ENCODE peak calls at places on chromosomes 13 and 19, in eight cellular contexts. One of them, this sample, is unnamed.
A peak's percentile ranks its signal among the peaks of the same experiment; 100 is the strongest.

GRCh38 chr19:48806518-48806817 is 4.4 kb downstream of the BCAT2 start:
- DNase-seq in GM23338: peak; percentile 94
- DNase-seq in PC-3: no peak
- DNase-seq in OCI-LY7: no peak
- DNase-seq in neural progenitor cell: peak; percentile 84
- DNase-seq in MM.1S: peak; percentile 47
- DNase-seq in GM23248: no peak
- DNase-seq in hepatocyte: no peak
- DNase-seq in this sample: no peak

GRCh38 chr19:55105237-55105636 is 12.2 kb downstream of the PPP1R12C start:
- DNase-seq in GM23338: no peak
- DNase-seq in PC-3: no peak
- DNase-seq in OCI-LY7: no peak
- DNase-seq in neural progenitor cell: no peak
- DNase-seq in MM.1S: no peak
- DNase-seq in GM23248: no peak
- DNase-seq in hepatocyte: no peak
- DNase-seq in this sample: no peak

GRCh38 chr13:27917121-27917947 is 2.5 kb upstream of the PDX1 start:
- DNase-seq in GM23338: peak; percentile 67
- DNase-seq in PC-3: no peak
- DNase-seq in OCI-LY7: no peak
- DNase-seq in neural progenitor cell: peak; percentile 52
- DNase-seq in MM.1S: no peak
- DNase-seq in GM23248: no peak
- DNase-seq in hepatocyte: no peak
- DNase-seq in this sample: no peak

GRCh38 chr13:88429862-88430261 is 758.7 kb downstream of the SLITRK5 start:
- DNase-seq in GM23338: no peak
- DNase-seq in PC-3: no peak
- DNase-seq in OCI-LY7: no peak
- DNase-seq in neural progenitor cell: no peak
- DNase-seq in MM.1S: no peak
- DNase-seq in GM23248: no peak
- DNase-seq in hepatocyte: no peak
- DNase-seq in this sample: no peak

GRCh38 chr13:73341748-73342147 is 282.9 kb downstream of the KLF5 start:
- DNase-seq in GM23338: peak; percentile 41
- DNase-seq in PC-3: peak; percentile 46
- DNase-seq in OCI-LY7: no peak
- DNase-seq in neural progenitor cell: no peak
- DNase-seq in MM.1S: no peak
- DNase-seq in GM23248: peak; percentile 81
- DNase-seq in hepatocyte: no peak
- DNase-seq in this sample: no peak

GRCh38 chr13:50650936-50651638 is 192.4 kb downstream of the DLEU7 start:
- DNase-seq in GM23338: no peak
- DNase-seq in PC-3: no peak
- DNase-seq in OCI-LY7: peak; percentile 67
- DNase-seq in neural progenitor cell: no peak
- DNase-seq in MM.1S: peak; percentile 21
- DNase-seq in GM23248: peak; percentile 19
- DNase-seq in hepatocyte: peak; percentile 14
- DNase-seq in this sample: no peak

GRCh38 chr13:80584306-80584705 is 243.4 kb upstream of the SPRY2 start:
- DNase-seq in GM23338: no peak
- DNase-seq in PC-3: no peak
- DNase-seq in OCI-LY7: no peak
- DNase-seq in neural progenitor cell: no peak
- DNase-seq in MM.1S: no peak
- DNase-seq in GM23248: no peak
- DNase-seq in hepatocyte: no peak
- DNase-seq in this sample: no peak

GRCh38 chr19:39218230-39219007 is 14.4 kb upstream of the SYCN start:
- DNase-seq in GM23338: no peak
- DNase-seq in PC-3: no peak
- DNase-seq in OCI-LY7: no peak
- DNase-seq in neural progenitor cell: no peak
- DNase-seq in MM.1S: no peak
- DNase-seq in GM23248: no peak
- DNase-seq in hepatocyte: no peak
- DNase-seq in this sample: no peak

GRCh38 chr19:41934849-41935374 is 6.7 kb upstream of the ERFL start:
- DNase-seq in GM23338: peak; percentile 92
- DNase-seq in PC-3: peak; percentile 65
- DNase-seq in OCI-LY7: peak; percentile 85
- DNase-seq in neural progenitor cell: peak; percentile 88
- DNase-seq in MM.1S: peak; percentile 55
- DNase-seq in GM23248: peak; percentile 60
- DNase-seq in hepatocyte: peak; percentile 82
- DNase-seq in this sample: peak; percentile 43

GRCh38 chr13:45445053-45445452 is 19.7 kb upstream of the COG3 start:
- DNase-seq in GM23338: no peak
- DNase-seq in PC-3: no peak
- DNase-seq in OCI-LY7: no peak
- DNase-seq in neural progenitor cell: no peak
- DNase-seq in MM.1S: no peak
- DNase-seq in GM23248: no peak
- DNase-seq in hepatocyte: no peak
- DNase-seq in this sample: no peak

GRCh38 chr19:3281026-3281425 is 56.6 kb downstream of the CELF5 start:
- DNase-seq in GM23338: no peak
- DNase-seq in PC-3: no peak
- DNase-seq in OCI-LY7: no peak
- DNase-seq in neural progenitor cell: no peak
- DNase-seq in MM.1S: no peak
- DNase-seq in GM23248: no peak
- DNase-seq in hepatocyte: no peak
- DNase-seq in this sample: no peak

GRCh38 chr19:42114412-42114811 is 17.8 kb downstream of the POU2F2 start:
- DNase-seq in GM23338: peak; percentile 51
- DNase-seq in PC-3: no peak
- DNase-seq in OCI-LY7: peak; percentile 96
- DNase-seq in neural progenitor cell: no peak
- DNase-seq in MM.1S: peak; percentile 79
- DNase-seq in GM23248: no peak
- DNase-seq in hepatocyte: no peak
- DNase-seq in this sample: no peak

GRCh38 chr13:112740502-112741131 is 50.8 kb downstream of the ATP11A start:
- DNase-seq in GM23338: no peak
- DNase-seq in PC-3: no peak
- DNase-seq in OCI-LY7: no peak
- DNase-seq in neural progenitor cell: no peak
- DNase-seq in MM.1S: no peak
- DNase-seq in GM23248: peak; percentile 83
- DNase-seq in hepatocyte: peak; percentile 52
- DNase-seq in this sample: no peak

GRCh38 chr19:53112286-53112685 is 9.1 kb upstream of the ZNF160 start:
- DNase-seq in GM23338: no peak
- DNase-seq in PC-3: peak; percentile 31
- DNase-seq in OCI-LY7: no peak
- DNase-seq in neural progenitor cell: no peak
- DNase-seq in MM.1S: no peak
- DNase-seq in GM23248: peak; percentile 67
- DNase-seq in hepatocyte: no peak
- DNase-seq in this sample: no peak

GRCh38 chr19:10748924-10749434 is 31.1 kb downstream of the DNM2 start:
- DNase-seq in GM23338: no peak
- DNase-seq in PC-3: peak; percentile 90
- DNase-seq in OCI-LY7: no peak
- DNase-seq in neural progenitor cell: no peak
- DNase-seq in MM.1S: no peak
- DNase-seq in GM23248: peak; percentile 26
- DNase-seq in hepatocyte: peak; percentile 72
- DNase-seq in this sample: peak; percentile 56

GRCh38 chr19:7912697-7913564 is 1.7 kb upstream of the TGFBR3L start:
- DNase-seq in GM23338: no peak
- DNase-seq in PC-3: no peak
- DNase-seq in OCI-LY7: no peak
- DNase-seq in neural progenitor cell: no peak
- DNase-seq in MM.1S: no peak
- DNase-seq in GM23248: no peak
- DNase-seq in hepatocyte: no peak
- DNase-seq in this sample: no peak

GRCh38 chr13:50610238-50610637 is 233.3 kb downstream of the DLEU7 start:
- DNase-seq in GM23338: no peak
- DNase-seq in PC-3: no peak
- DNase-seq in OCI-LY7: no peak
- DNase-seq in neural progenitor cell: no peak
- DNase-seq in MM.1S: no peak
- DNase-seq in GM23248: no peak
- DNase-seq in hepatocyte: no peak
- DNase-seq in this sample: no peak

GRCh38 chr19:801861-802496 is 4.7 kb downstream of the PTBP1 start:
- DNase-seq in GM23338: peak; percentile 27
- DNase-seq in PC-3: no peak
- DNase-seq in OCI-LY7: no peak
- DNase-seq in neural progenitor cell: no peak
- DNase-seq in MM.1S: no peak
- DNase-seq in GM23248: peak; percentile 73
- DNase-seq in hepatocyte: no peak
- DNase-seq in this sample: no peak

GRCh38 chr19:802888-803561 is 5.8 kb downstream of the PTBP1 start:
- DNase-seq in GM23338: peak; percentile 12
- DNase-seq in PC-3: no peak
- DNase-seq in OCI-LY7: no peak
- DNase-seq in neural progenitor cell: no peak
- DNase-seq in MM.1S: no peak
- DNase-seq in GM23248: no peak
- DNase-seq in hepatocyte: no peak
- DNase-seq in this sample: no peak

GRCh38 chr19:801030-801860 is 4.0 kb downstream of the PTBP1 start:
- DNase-seq in GM23338: peak; percentile 15
- DNase-seq in PC-3: peak; percentile 22
- DNase-seq in OCI-LY7: no peak
- DNase-seq in neural progenitor cell: no peak
- DNase-seq in MM.1S: no peak
- DNase-seq in GM23248: peak; percentile 72
- DNase-seq in hepatocyte: no peak
- DNase-seq in this sample: no peak

GRCh38 chr19:803686-804418 is 6.6 kb downstream of the PTBP1 start:
- DNase-seq in GM23338: no peak
- DNase-seq in PC-3: no peak
- DNase-seq in OCI-LY7: no peak
- DNase-seq in neural progenitor cell: no peak
- DNase-seq in MM.1S: no peak
- DNase-seq in GM23248: no peak
- DNase-seq in hepatocyte: no peak
- DNase-seq in this sample: no peak

GRCh38 chr19:802497-802887 is 5.2 kb downstream of the PTBP1 start:
- DNase-seq in GM23338: peak; percentile 25
- DNase-seq in PC-3: no peak
- DNase-seq in OCI-LY7: no peak
- DNase-seq in neural progenitor cell: peak; percentile 35
- DNase-seq in MM.1S: no peak
- DNase-seq in GM23248: peak; percentile 48
- DNase-seq in hepatocyte: no peak
- DNase-seq in this sample: no peak
- H3K4me1 ChIP-seq in GM23338: peaks cover 30% of the 10 kb centered on the region
- H3K4me1 ChIP-seq in PC-3: peaks cover 26% of the 10 kb centered on the region
- H3K4me1 ChIP-seq in OCI-LY7: peaks cover 19% of the 10 kb centered on the region
- H3K4me1 ChIP-seq in neural progenitor cell: peaks cover 39% of the 10 kb centered on the region
- H3K4me1 ChIP-seq in MM.1S: peaks cover 9% of the 10 kb centered on the region
- H3K4me1 ChIP-seq in GM23248: peaks cover 27% of the 10 kb centered on the region
- H3K4me1 ChIP-seq in hepatocyte: peaks cover 40% of the 10 kb centered on the region
- H3K4me1 ChIP-seq in this sample: peaks cover 30% of the 10 kb centered on the region

GRCh38 chr13:23674795-23675640 is 104.8 kb downstream of the TNFRSF19 start:
- DNase-seq in GM23338: no peak
- DNase-seq in PC-3: peak; percentile 95
- DNase-seq in OCI-LY7: no peak
- DNase-seq in neural progenitor cell: no peak
- DNase-seq in MM.1S: no peak
- DNase-seq in GM23248: peak; percentile 86
- DNase-seq in hepatocyte: peak; percentile 28
- DNase-seq in this sample: no peak
- TF ChIP-seq EZH2phosphoT487 in GM23338: no peak
- TF ChIP-seq EZH2phosphoT487 in PC-3: no peak
- TF ChIP-seq EZH2phosphoT487 in OCI-LY7: no peak
- TF ChIP-seq EZH2phosphoT487 in neural progenitor cell: no peak
- TF ChIP-seq EZH2phosphoT487 in MM.1S: no peak
- TF ChIP-seq EZH2phosphoT487 in GM23248: no peak
- TF ChIP-seq EZH2phosphoT487 in hepatocyte: no peak
- TF ChIP-seq EZH2phosphoT487 in this sample: no peak

GRCh38 chr19:33804021-33804799 is 7.5 kb downstream of the KCTD15 start:
- DNase-seq in GM23338: no peak
- DNase-seq in PC-3: peak; percentile 62
- DNase-seq in OCI-LY7: no peak
- DNase-seq in neural progenitor cell: no peak
- DNase-seq in MM.1S: no peak
- DNase-seq in GM23248: peak; percentile 71
- DNase-seq in hepatocyte: peak; percentile 87
- DNase-seq in this sample: no peak
- H3K4me1 ChIP-seq in GM23338: peaks cover 10% of the 10 kb centered on the region
- H3K4me1 ChIP-seq in PC-3: peaks cover 3% of the 10 kb centered on the region
- H3K4me1 ChIP-seq in OCI-LY7: no peaks in the 10 kb centered on the region
- H3K4me1 ChIP-seq in neural progenitor cell: peaks cover 4% of the 10 kb centered on the region
- H3K4me1 ChIP-seq in MM.1S: no peaks in the 10 kb centered on the region
- H3K4me1 ChIP-seq in GM23248: no peaks in the 10 kb centered on the region
- H3K4me1 ChIP-seq in hepatocyte: no peaks in the 10 kb centered on the region
- H3K4me1 ChIP-seq in this sample: no peaks in the 10 kb centered on the region

GRCh38 chr13:51832471-51833152 is 12.4 kb downstream of the TMEM272 start:
- DNase-seq in GM23338: peak; percentile 43
- DNase-seq in PC-3: peak; percentile 17
- DNase-seq in OCI-LY7: peak; percentile 83
- DNase-seq in neural progenitor cell: peak; percentile 48
- DNase-seq in MM.1S: no peak
- DNase-seq in GM23248: peak; percentile 58
- DNase-seq in hepatocyte: no peak
- DNase-seq in this sample: no peak
- TF ChIP-seq EZH2phosphoT487 in GM23338: no peak
- TF ChIP-seq EZH2phosphoT487 in PC-3: no peak
- TF ChIP-seq EZH2phosphoT487 in OCI-LY7: no peak
- TF ChIP-seq EZH2phosphoT487 in neural progenitor cell: no peak
- TF ChIP-seq EZH2phosphoT487 in MM.1S: no peak
- TF ChIP-seq EZH2phosphoT487 in GM23248: no peak
- TF ChIP-seq EZH2phosphoT487 in hepatocyte: no peak
- TF ChIP-seq EZH2phosphoT487 in this sample: no peak

GRCh38 chr19:45094707-45095106 is 1.7 kb downstream of the PPP1R37 start:
- DNase-seq in GM23338: no peak
- DNase-seq in PC-3: no peak
- DNase-seq in OCI-LY7: no peak
- DNase-seq in neural progenitor cell: no peak
- DNase-seq in MM.1S: no peak
- DNase-seq in GM23248: no peak
- DNase-seq in hepatocyte: peak; percentile 5
- DNase-seq in this sample: no peak
- H3K4me1 ChIP-seq in GM23338: peaks cover 32% of the 10 kb centered on the region
- H3K4me1 ChIP-seq in PC-3: peaks cover 37% of the 10 kb centered on the region
- H3K4me1 ChIP-seq in OCI-LY7: peaks cover 34% of the 10 kb centered on the region
- H3K4me1 ChIP-seq in neural progenitor cell: peaks cover 24% of the 10 kb centered on the region
- H3K4me1 ChIP-seq in MM.1S: peaks cover 10% of the 10 kb centered on the region
- H3K4me1 ChIP-seq in GM23248: peaks cover 19% of the 10 kb centered on the region
- H3K4me1 ChIP-seq in hepatocyte: peaks cover 39% of the 10 kb centered on the region
- H3K4me1 ChIP-seq in this sample: peaks cover 16% of the 10 kb centered on the region